ENCODE peak calls at places on chromosomes 12 and 14, in six cellular contexts. I, V, Z, A, G and O are unnamed samples.

GRCh38 chr12:27185234-27186045 is 58.6 kb upstream of the STK38L start:
- DNase-seq in I (peak), V (peak), Z (no peak), A (no peak), G (no peak), O (peak)

GRCh38 chr14:24368215-24368561 is 204 bp downstream of the NFATC4 start:
- DNase-seq in I (no peak), V (no peak), Z (no peak), A (no peak), G (no peak), O (no peak)

GRCh38 chr12:38886064-38886463 is 19.3 kb downstream of the CPNE8 start:
- DNase-seq in I (peak), V (no peak), Z (peak), A (no peak), G (no peak), O (no peak)

GRCh38 chr14:52091913-52092312 is 23.1 kb upstream of the NID2 start:
- DNase-seq in I (no peak), V (no peak), Z (no peak), A (no peak), G (no peak), O (no peak)

GRCh38 chr12:3049176-3049575 is 28.0 kb upstream of the TSPAN9 start:
- DNase-seq in I (no peak), V (no peak), Z (no peak), A (peak), G (no peak), O (no peak)

GRCh38 chr12:59040651-59041050 is 120.3 kb upstream of the LRIG3 start:
- DNase-seq in I (peak), V (no peak), Z (no peak), A (no peak), G (no peak), O (no peak)

GRCh38 chr12:28824849-28825248 is 324.2 kb upstream of the FAR2 start:
- DNase-seq in I (no peak), V (no peak), Z (no peak), A (no peak), G (no peak), O (no peak)

GRCh38 chr14:93081875-93082570 is 33.7 kb downstream of the ITPK1 start:
- DNase-seq in I (no peak), V (peak), Z (no peak), A (no peak), G (no peak), O (peak)

GRCh38 chr14:76919811-76920571 is 93.8 kb downstream of the LRRC74A start:
- DNase-seq in I (peak), V (no peak), Z (no peak), A (no peak), G (no peak), O (peak)

GRCh38 chr14:63180017-63180416 is 24.2 kb upstream of the RHOJ start:
- DNase-seq in I (no peak), V (no peak), Z (no peak), A (no peak), G (no peak), O (no peak)

GRCh38 chr12:109347579-109347978 is at the start of gene MYO1H:
- DNase-seq in I (no peak), V (no peak), Z (no peak), A (no peak), G (no peak), O (no peak)

GRCh38 chr12:83389237-83389996 is 702.7 kb downstream of the TMTC2 start:
- DNase-seq in I (no peak), V (peak), Z (peak), A (no peak), G (no peak), O (no peak)

GRCh38 chr12:106249411-106250135 is 1.8 kb upstream of the CKAP4 start:
- DNase-seq in I (no peak), V (peak), Z (no peak), A (no peak), G (no peak), O (no peak)
- H3K4me3 ChIP-seq in I (no peak), V (peak), Z (no peak), A (no peak), G (no peak), O (no peak)

GRCh38 chr14:97221572-97221971 is 424.4 kb downstream of the VRK1 start:
- DNase-seq in I (no peak), V (no peak), Z (no peak), A (no peak), G (no peak), O (no peak)

GRCh38 chr14:97218336-97218712 is 421.1 kb downstream of the VRK1 start:
- DNase-seq in I (no peak), V (no peak), Z (no peak), A (no peak), G (no peak), O (no peak)

GRCh38 chr14:97217094-97217885 is 420.1 kb downstream of the VRK1 start:
- DNase-seq in I (no peak), V (no peak), Z (no peak), A (no peak), G (no peak), O (no peak)

GRCh38 chr14:97219356-97220017 is 422.3 kb downstream of the VRK1 start:
- DNase-seq in I (no peak), V (no peak), Z (no peak), A (no peak), G (no peak), O (no peak)

GRCh38 chr14:97218713-97219355 is 421.7 kb downstream of the VRK1 start:
- DNase-seq in I (no peak), V (no peak), Z (no peak), A (peak), G (no peak), O (no peak)
- H3K4me3 ChIP-seq in I (no peak), V (peak), Z (peak), A (peak), G (peak), O (peak)

GRCh38 chr14:21537088-21537424 is 10.9 kb upstream of the SALL2 start:
- DNase-seq in I (no peak), V (no peak), Z (no peak), A (no peak), G (no peak), O (no peak)

GRCh38 chr14:21536395-21537087 is 10.4 kb upstream of the SALL2 start:
- DNase-seq in I (no peak), V (no peak), Z (no peak), A (no peak), G (no peak), O (no peak)

GRCh38 chr14:21541413-21542074 is 15.4 kb upstream of the SALL2 start:
- DNase-seq in I (no peak), V (no peak), Z (no peak), A (no peak), G (no peak), O (no peak)

GRCh38 chr14:21535545-21536394 is 9.6 kb upstream of the SALL2 start:
- DNase-seq in I (no peak), V (no peak), Z (no peak), A (no peak), G (no peak), O (no peak)

DNA sequence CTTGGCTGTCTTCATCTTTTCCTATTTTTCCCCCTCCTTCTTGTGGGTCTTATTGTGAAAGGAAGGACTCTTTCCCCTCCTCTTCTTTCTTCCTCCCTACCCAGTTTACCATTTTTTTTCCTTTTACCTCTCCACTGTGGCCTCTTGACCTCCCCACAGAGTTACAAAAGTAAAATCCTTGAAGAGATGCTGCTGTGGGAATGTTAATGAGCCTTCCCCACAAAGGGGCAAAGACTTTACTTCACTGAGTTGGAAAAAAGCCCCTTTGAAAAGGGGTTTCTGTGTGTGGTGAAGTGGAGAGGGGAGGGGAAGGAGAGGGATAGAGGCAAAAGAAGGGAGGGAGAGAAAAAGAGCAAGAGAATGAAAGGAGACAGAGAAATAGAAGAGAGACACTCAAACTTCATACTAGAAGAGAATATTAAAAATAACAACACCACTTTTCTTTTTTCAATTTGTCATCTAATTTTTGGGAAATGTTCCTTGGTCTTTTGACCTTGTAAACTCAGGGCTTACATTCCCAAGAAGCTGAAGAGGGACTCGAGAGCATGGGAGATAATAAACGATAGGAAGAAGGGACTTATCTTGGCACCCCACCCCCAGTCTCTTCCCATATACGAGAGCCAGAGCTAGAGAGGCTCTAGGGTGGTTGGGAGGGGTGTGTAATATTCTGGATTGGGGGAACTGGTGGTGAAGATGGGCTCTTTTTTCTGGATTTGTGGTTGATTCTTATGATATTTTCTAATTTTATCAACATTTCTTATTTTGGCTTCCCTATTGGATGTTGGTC is 13.2 kb upstream of the SALL2 start:
- DNase-seq in I (no peak), V (no peak), Z (no peak), A (no peak), G (no peak), O (no peak)
- H3K4me3 ChIP-seq in I (no peak), V (no peak), Z (no peak), A (no peak), G (no peak), O (no peak)

GRCh38 chr14:22505309-22505708 is 83.7 kb downstream of the DAD1 start:
- DNase-seq in I (no peak), V (no peak), Z (no peak), A (no peak), G (no peak), O (no peak)

GRCh38 chr14:22502551-22502950 is 86.5 kb downstream of the DAD1 start:
- DNase-seq in I (no peak), V (peak), Z (no peak), A (no peak), G (no peak), O (no peak)

GRCh38 chr14:22500525-22500924 is 88.5 kb downstream of the DAD1 start:
- DNase-seq in I (no peak), V (no peak), Z (no peak), A (no peak), G (no peak), O (no peak)

GRCh38 chr14:22500954-22501353 is 88.1 kb downstream of the DAD1 start:
- DNase-seq in I (no peak), V (no peak), Z (no peak), A (no peak), G (no peak), O (no peak)

GRCh38 chr14:22502007-22502406 is 87.0 kb downstream of the DAD1 start:
- DNase-seq in I (no peak), V (no peak), Z (peak), A (no peak), G (no peak), O (no peak)
- H3K4me3 ChIP-seq in I (no peak), V (no peak), Z (no peak), A (no peak), G (no peak), O (no peak)

DNA sequence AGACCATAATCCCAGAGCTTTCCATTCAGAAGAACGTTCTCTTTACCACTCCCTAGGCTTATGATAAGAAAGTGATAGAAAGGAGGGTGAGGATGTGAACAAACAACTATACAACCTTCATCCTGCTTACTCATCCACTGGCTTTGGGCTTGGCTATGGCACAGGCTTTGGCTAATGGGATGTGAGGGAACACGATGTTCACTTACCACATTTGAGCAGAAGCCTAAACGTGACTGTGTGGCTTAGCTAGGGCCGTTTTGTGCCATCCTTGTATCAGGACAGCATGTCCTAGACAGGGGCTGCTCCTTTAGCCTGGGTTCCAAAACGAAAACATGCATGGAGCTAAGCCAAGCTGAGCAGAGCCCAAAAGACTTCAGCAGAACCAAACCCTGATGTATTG is 118.6 kb upstream of the CCDC175 start:
- DNase-seq in I (peak), V (no peak), Z (no peak), A (no peak), G (no peak), O (no peak)
- H3K4me3 ChIP-seq in I (no peak), V (no peak), Z (no peak), A (no peak), G (no peak), O (no peak)

DNA sequence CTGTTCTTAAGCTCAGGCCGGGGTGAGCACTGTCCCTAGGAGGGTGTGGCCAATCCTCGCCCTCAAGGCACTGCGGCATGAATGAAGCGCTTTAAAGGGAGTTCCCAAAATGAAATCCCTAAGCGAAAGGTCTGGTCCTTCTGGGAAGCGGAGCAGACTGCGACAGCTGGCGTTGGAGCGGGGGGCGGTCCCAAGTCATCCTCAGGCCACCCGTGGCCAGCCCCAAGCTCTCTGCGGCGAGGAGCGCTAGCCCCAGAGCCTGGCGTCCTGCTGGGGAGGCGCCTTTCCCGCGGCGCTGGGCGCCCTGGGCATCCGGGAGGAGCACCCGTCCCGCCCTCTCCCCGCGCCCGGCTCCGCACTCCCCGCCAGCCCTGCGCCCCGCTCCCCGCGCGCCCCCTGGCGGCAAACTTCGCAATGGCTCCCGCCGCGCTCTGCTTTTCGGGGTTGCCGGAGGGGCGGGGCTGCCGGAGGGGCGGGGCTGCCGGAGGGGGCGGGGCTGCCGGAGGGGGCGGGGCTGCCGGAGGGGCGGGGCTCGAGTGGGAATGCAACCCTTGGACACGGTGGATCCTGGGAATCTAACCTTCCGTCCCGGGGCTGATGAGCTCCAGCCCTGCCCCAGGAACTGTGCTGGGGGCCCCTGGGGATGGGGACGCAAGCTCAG is 25.4 kb downstream of the ZBTB42 start:
- DNase-seq in I (peak), V (peak), Z (peak), A (peak), G (peak), O (peak)
- H3K4me3 ChIP-seq in I (peak), V (peak), Z (peak), A (peak), G (peak), O (peak)

DNA sequence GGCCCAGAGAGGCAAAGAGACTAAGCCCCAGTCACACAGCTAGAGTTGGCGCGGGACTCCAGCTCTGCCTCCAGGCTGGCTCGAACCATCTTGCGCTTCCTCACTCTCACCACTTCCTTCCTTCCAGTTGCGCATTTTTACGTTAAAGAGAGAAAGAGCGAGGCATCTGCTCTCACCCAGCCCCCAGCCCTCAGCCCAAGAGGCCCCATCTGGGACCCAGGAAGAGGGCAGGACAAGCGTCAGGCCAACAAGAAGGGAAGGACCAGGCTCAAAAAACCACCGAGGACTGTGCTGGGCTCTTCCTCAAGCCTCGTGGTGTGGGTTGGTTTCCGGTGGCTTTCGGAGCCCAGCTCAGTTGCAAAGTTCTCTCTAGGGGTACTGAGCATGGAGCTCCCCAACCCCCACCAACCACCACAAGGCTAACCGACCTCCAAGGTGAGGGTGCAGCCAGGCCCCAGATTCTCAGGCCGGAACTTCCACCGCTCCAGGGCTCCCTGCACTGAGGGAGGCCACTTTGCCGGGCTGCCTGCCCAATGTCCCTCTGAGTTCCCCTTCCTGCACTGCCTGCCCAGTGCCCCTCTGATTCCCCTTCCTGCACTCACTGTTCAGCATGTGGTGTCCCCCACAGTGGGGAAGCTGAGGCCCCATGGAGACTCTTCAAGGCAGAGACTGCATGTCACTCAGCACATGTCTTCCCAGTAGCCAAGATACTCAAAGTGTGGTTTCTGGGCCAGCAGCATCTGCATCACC is 35.9 kb downstream of the TESC start:
- DNase-seq in I (no peak), V (peak), Z (no peak), A (peak), G (no peak), O (peak)
- H3K4me3 ChIP-seq in I (no peak), V (no peak), Z (no peak), A (no peak), G (no peak), O (peak)